ENCODE peak calls at places on chromosomes 13 and 19, in five cellular contexts. O, P, Z, Q and X are unnamed samples.

GRCh38 chr19:292281-292884 is 1.2 kb upstream of the PLPP2 start:
- DNase-seq in O (no peak), P (no peak), Z (peak), Q (no peak), X (peak)

GRCh38 chr19:18230941-18231734 is 4.9 kb upstream of the PDE4C start:
- DNase-seq in O (no peak), P (peak), Z (no peak), Q (no peak), X (no peak)

GRCh38 chr19:3403489-3404323 is 37.3 kb downstream of the NFIC start:
- DNase-seq in O (peak), P (no peak), Z (no peak), Q (no peak), X (peak)

GRCh38 chr19:42090687-42091086 is 14.7 kb downstream of the ZNF574 start:
- DNase-seq in O (no peak), P (no peak), Z (no peak), Q (no peak), X (no peak)

GRCh38 chr19:46818812-46819211 is 30.4 kb upstream of the SLC1A5 start:
- DNase-seq in O (peak), P (peak), Z (peak), Q (no peak), X (no peak)

GRCh38 chr13:29991343-29991742 is 140.9 kb upstream of the UBL3 start:
- DNase-seq in O (peak), P (no peak), Z (no peak), Q (no peak), X (no peak)

GRCh38 chr13:59488436-59488835 is 675.3 kb downstream of the DIAPH3 start:
- DNase-seq in O (no peak), P (no peak), Z (no peak), Q (no peak), X (no peak)

GRCh38 chr13:113904411-113904810 is 40.5 kb upstream of the GAS6 start:
- DNase-seq in O (peak), P (peak), Z (no peak), Q (no peak), X (no peak)

GRCh38 chr19:43618921-43619261 is 538 bp downstream of the ZNF428 start:
- DNase-seq in O (peak), P (peak), Z (no peak), Q (peak), X (peak)

GRCh38 chr19:40089462-40089861 is 1.3 kb downstream of the ZNF780A start:
- DNase-seq in O (peak), P (no peak), Z (no peak), Q (no peak), X (no peak)

GRCh38 chr13:89401209-89401810 is 1730.1 kb downstream of the SLITRK5 start:
- DNase-seq in O (peak), P (peak), Z (no peak), Q (no peak), X (no peak)

GRCh38 chr19:30861896-30862295 is 487.3 kb downstream of the TSHZ3 start:
- DNase-seq in O (no peak), P (no peak), Z (no peak), Q (no peak), X (no peak)

GRCh38 chr13:61664821-61665705 is 249.4 kb upstream of the PCDH20 start:
- DNase-seq in O (no peak), P (peak), Z (no peak), Q (no peak), X (no peak)

GRCh38 chr19:10420444-10421239 is at the start of gene PDE4A:
- DNase-seq in O (no peak), P (peak), Z (peak), Q (no peak), X (peak)

GRCh38 chr13:41053384-41053826 is 7.9 kb upstream of the WBP4 start:
- DNase-seq in O (peak), P (peak), Z (no peak), Q (peak), X (no peak)

GRCh38 chr13:96426160-96426559 is 336.3 kb downstream of the HS6ST3 start:
- DNase-seq in O (no peak), P (no peak), Z (no peak), Q (no peak), X (no peak)

GRCh38 chr19:19342086-19343015 is 21.7 kb downstream of the MAU2 start:
- DNase-seq in O (peak), P (peak), Z (peak), Q (no peak), X (peak)

GRCh38 chr13:47215741-47216140 is 318.9 kb upstream of the HTR2A start:
- DNase-seq in O (peak), P (peak), Z (no peak), Q (no peak), X (no peak)

GRCh38 chr13:95509521-95510315 is 42.8 kb upstream of the CLDN10 start:
- DNase-seq in O (peak), P (no peak), Z (no peak), Q (no peak), X (no peak)

DNA sequence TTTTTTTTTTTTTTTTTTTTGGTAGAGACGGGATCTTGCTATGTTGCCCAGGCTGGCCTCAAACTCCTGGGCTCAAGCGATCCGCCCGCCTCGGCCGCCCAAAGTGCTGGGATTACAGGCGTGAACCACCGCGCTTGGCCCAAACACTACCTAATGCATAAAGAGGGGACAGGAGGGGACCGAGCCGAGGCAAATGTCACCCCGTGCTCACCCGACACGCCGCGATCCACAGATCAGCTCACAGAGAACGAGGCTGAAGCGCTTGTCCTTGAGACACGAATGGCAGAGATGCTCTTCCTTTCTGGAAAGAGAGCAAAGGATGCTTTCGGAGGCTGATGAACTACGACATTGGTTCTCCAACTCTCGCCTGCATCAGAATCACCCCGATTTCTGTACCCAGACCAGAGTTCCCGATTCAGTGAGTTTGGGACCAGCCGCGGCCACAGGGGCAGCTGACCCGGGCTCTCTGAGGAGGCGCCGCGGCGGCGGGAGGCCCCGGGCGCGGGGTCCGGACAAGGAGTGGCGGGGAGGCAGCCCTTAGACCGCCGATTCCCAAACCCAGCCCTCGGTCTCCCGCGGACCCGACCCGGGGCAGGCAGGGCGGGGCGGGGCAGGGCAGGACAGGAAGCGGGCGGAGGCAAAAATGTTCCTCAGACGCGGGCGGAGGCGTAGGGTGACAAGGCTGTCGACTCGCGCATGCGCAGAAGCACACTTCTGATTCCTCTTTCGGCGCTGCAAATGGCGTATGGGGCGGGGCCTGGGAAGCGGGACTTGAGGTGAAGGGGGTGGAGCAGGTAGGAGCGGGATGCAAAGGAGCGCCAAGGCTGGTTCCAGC is at the start of gene ZNF699:
- DNase-seq in O (peak), P (peak), Z (peak), Q (peak), X (peak)
- TF ChIP-seq RCOR1 in O (no peak), P (no peak), Z (peak), Q (no peak), X (peak)

GRCh38 chr13:99417151-99417820 is 84.0 kb upstream of the TM9SF2 start:
- DNase-seq in O (no peak), P (no peak), Z (no peak), Q (no peak), X (no peak)
- TF ChIP-seq RCOR1 in O (no peak), P (no peak), Z (no peak), Q (no peak), X (no peak)

GRCh38 chr13:108903613-108904012 is 274.2 kb downstream of the MYO16 start:
- DNase-seq in O (no peak), P (no peak), Z (no peak), Q (no peak), X (no peak)
- TF ChIP-seq RCOR1 in O (no peak), P (no peak), Z (no peak), Q (no peak), X (no peak)

GRCh38 chr19:35076657-35077056 is 35.1 kb downstream of the HPN start:
- DNase-seq in O (no peak), P (no peak), Z (no peak), Q (no peak), X (no peak)

GRCh38 chr19:35075202-35076025 is 33.9 kb downstream of the HPN start:
- DNase-seq in O (no peak), P (no peak), Z (no peak), Q (no peak), X (no peak)

GRCh38 chr19:35076026-35076370 is 34.5 kb downstream of the HPN start:
- DNase-seq in O (no peak), P (no peak), Z (no peak), Q (no peak), X (no peak)

GRCh38 chr19:35078807-35079206 is 36.8 kb upstream of the FXYD3 start:
- DNase-seq in O (no peak), P (no peak), Z (no peak), Q (no peak), X (no peak)

DNA sequence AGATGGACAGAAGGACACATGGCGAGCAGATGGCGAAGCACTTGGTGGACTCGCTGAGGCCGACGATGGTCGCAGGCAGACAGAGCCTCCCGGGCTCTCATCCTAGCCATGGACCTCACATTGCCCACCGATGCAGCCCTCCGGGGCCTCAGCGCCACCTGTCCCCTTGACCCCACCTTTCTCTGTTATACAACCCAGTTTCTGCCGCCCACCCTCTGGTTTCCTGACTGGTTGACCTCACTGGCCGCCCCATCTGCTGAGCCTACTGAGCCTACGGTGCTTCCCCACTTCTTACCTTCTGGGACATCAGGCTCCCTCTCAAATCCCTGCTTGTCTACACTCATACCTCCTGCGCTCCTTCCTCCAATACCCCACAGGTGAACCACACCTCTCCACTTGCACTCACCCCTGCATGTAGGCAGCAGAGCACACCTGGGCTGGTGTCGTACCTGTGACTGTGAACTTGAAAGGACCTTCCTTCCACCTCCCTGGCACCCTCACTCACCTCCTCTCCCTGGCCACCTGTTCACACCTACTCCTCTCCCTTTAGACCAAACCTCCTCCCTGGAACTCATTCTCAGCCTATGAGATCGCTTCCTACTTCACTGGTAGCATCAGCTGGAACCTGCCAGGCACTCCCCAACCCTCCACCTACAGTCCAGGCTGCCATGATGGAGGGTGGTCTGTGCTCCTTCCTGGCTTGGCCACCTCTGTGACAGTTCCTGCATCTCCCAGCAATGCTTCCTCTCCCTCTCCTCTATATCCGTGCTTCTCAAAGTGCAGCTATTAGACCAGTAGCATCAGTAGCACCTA is 36.1 kb downstream of the HPN start:
- DNase-seq in O (no peak), P (no peak), Z (no peak), Q (no peak), X (no peak)
- TF ChIP-seq RCOR1 in O (no peak), P (no peak), Z (no peak), Q (no peak), X (no peak)

GRCh38 chr19:33435706-33436359 is 62.3 kb downstream of the CEBPG start:
- DNase-seq in O (no peak), P (no peak), Z (no peak), Q (no peak), X (no peak)
- TF ChIP-seq RCOR1 in O (no peak), P (no peak), Z (no peak), Q (no peak), X (no peak)

GRCh38 chr19:2332341-2333026 is 4.0 kb downstream of the SPPL2B start:
- DNase-seq in O (no peak), P (no peak), Z (no peak), Q (peak), X (no peak)
- TF ChIP-seq RCOR1 in O (no peak), P (no peak), Z (no peak), Q (no peak), X (no peak)